ENCODE peak calls at places on chromosomes 12 and 14, in eight cellular contexts. Y, H, S, R, T, I, O and U are unnamed samples.

GRCh38 chr14:102848830-102849521 is 71.7 kb downstream of the TRAF3 start:
- DNase-seq in Y (no peak), H (no peak), S (no peak), R (no peak), T (no peak), I (no peak), O (peak), U (peak)

GRCh38 chr14:64759555-64759938 is 55.3 kb downstream of the PLEKHG3 start:
- DNase-seq in Y (no peak), H (no peak), S (no peak), R (no peak), T (no peak), I (no peak), O (no peak), U (no peak)

GRCh38 chr12:77940566-77940965 is 109.9 kb downstream of the NAV3 start:
- DNase-seq in Y (no peak), H (no peak), S (no peak), R (no peak), T (no peak), I (no peak), O (peak), U (peak)

GRCh38 chr12:83389237-83389996 is 702.7 kb downstream of the TMTC2 start:
- DNase-seq in Y (no peak), H (peak), S (peak), R (no peak), T (no peak), I (peak), O (no peak), U (no peak)

GRCh38 chr12:70549340-70550179 is 87.7 kb downstream of the PTPRB start:
- DNase-seq in Y (no peak), H (no peak), S (no peak), R (no peak), T (no peak), I (no peak), O (peak), U (peak)

GRCh38 chr12:39003541-39004160 is 98.3 kb upstream of the CPNE8 start:
- DNase-seq in Y (no peak), H (no peak), S (no peak), R (no peak), T (no peak), I (no peak), O (no peak), U (no peak)

GRCh38 chr12:124750149-124750656 is 113.5 kb downstream of the SCARB1 start:
- DNase-seq in Y (no peak), H (no peak), S (no peak), R (no peak), T (no peak), I (no peak), O (no peak), U (no peak)

GRCh38 chr14:23454445-23454856 is 15.1 kb upstream of the NGDN start:
- DNase-seq in Y (no peak), H (no peak), S (no peak), R (no peak), T (no peak), I (no peak), O (no peak), U (no peak)

GRCh38 chr12:12616512-12617275 is 5.0 kb downstream of the CREBL2 start:
- DNase-seq in Y (no peak), H (no peak), S (no peak), R (no peak), T (no peak), I (no peak), O (no peak), U (no peak)

GRCh38 chr14:22225526-22226133 is 363.4 kb downstream of the DAD1 start:
- DNase-seq in Y (no peak), H (no peak), S (no peak), R (no peak), T (no peak), I (no peak), O (peak), U (no peak)

GRCh38 chr12:118436002-118436724 is 59.8 kb downstream of the SUDS3 start:
- DNase-seq in Y (no peak), H (peak), S (no peak), R (no peak), T (no peak), I (no peak), O (no peak), U (no peak)

GRCh38 chr12:31471823-31472222 is 119.1 kb downstream of the DENND5B start:
- DNase-seq in Y (no peak), H (no peak), S (no peak), R (no peak), T (no peak), I (no peak), O (no peak), U (no peak)

GRCh38 chr14:75523771-75524171 is 1.5 kb downstream of the BATF start:
- DNase-seq in Y (no peak), H (no peak), S (no peak), R (no peak), T (no peak), I (no peak), O (peak), U (no peak)

GRCh38 chr14:104066719-104067118 is 18.8 kb upstream of the ASPG start:
- DNase-seq in Y (no peak), H (no peak), S (no peak), R (no peak), T (no peak), I (no peak), O (no peak), U (no peak)

GRCh38 chr12:111353603-111354295 is 15.1 kb downstream of the PHETA1 start:
- DNase-seq in Y (no peak), H (no peak), S (no peak), R (no peak), T (no peak), I (no peak), O (no peak), U (no peak)

GRCh38 chr12:112342587-112342986 is 39.6 kb downstream of the HECTD4 start:
- DNase-seq in Y (no peak), H (no peak), S (no peak), R (no peak), T (no peak), I (no peak), O (no peak), U (no peak)

GRCh38 chr14:65213316-65213715 is 111.0 kb upstream of the MAX start:
- DNase-seq in Y (no peak), H (no peak), S (no peak), R (no peak), T (no peak), I (no peak), O (no peak), U (peak)

GRCh38 chr14:103546651-103547454 is 15.6 kb downstream of the BAG5 start:
- DNase-seq in Y (peak), H (peak), S (no peak), R (peak), T (peak), I (peak), O (peak), U (no peak)

GRCh38 chr12:58504539-58504938 is 415.8 kb downstream of the LRIG3 start:
- DNase-seq in Y (no peak), H (no peak), S (no peak), R (no peak), T (no peak), I (no peak), O (no peak), U (peak)

GRCh38 chr12:50201987-50202521 is 34.9 kb upstream of the CERS5 start:
- DNase-seq in Y (no peak), H (no peak), S (no peak), R (no peak), T (no peak), I (no peak), O (peak), U (no peak)

GRCh38 chr12:3833670-3834310 is 39.4 kb downstream of the PARP11 start:
- DNase-seq in Y (no peak), H (no peak), S (no peak), R (no peak), T (no peak), I (no peak), O (no peak), U (no peak)

GRCh38 chr14:89617471-89618291 is 200.6 kb upstream of the FOXN3 start:
- DNase-seq in Y (no peak), H (peak), S (no peak), R (no peak), T (no peak), I (no peak), O (peak), U (peak)

GRCh38 chr12:32765906-32766305 is 10.2 kb upstream of the YARS2 start:
- DNase-seq in Y (no peak), H (no peak), S (no peak), R (no peak), T (no peak), I (no peak), O (peak), U (peak)

GRCh38 chr12:114240288-114240687 is 165.7 kb downstream of the TBX5 start:
- DNase-seq in Y (no peak), H (no peak), S (no peak), R (no peak), T (no peak), I (no peak), O (no peak), U (no peak)

GRCh38 chr14:54565236-54566151 is 1.4 kb upstream of the SAMD4A start:
- DNase-seq in Y (peak), H (peak), S (no peak), R (peak), T (peak), I (peak), O (peak), U (peak)

GRCh38 chr12:89344043-89344861 is 8.0 kb downstream of the DUSP6 start:
- DNase-seq in Y (no peak), H (no peak), S (no peak), R (no peak), T (no peak), I (no peak), O (no peak), U (no peak)